ENCODE peak calls at places on chromosome 21, in ten cellular contexts. N is hypothalamus; A is activated T-helper 9 cell treated with anti-CD3 and anti-CD28 coated beads, Interleukin-2, amount 50 U/mL, for 16 hours; U is activated T-helper 1 cell treated with anti-CD3 and anti-CD28 coated beads, Interleukin-12 subunit alpha, Interleukin-12 subunit beta, Interleukin-2, Interleukin-4 antibody, amounts not matched to agents 30 ng/mL and 10 ng/mL and 1 ng/mL, durations not matched to agents 14 hours and 24 hours and 36 hours; G is NCI-H774; I is DMS153; Z is RPMI8226; Y is HFFc6; B is mesenteric fat pad; F is stimulated activated CD4-positive, alpha-beta T cell treated with anti-CD3 and anti-CD28 coated beads, Interleukin-1b, Interleukin-23, amount 100 ng/mL, for 4 hours. C is an unnamed sample.

GRCh38 chr21:26614251-26614650 is 41.2 kb upstream of the CYYR1 start:
- DNase-seq in N (no peak), A (no peak), U (no peak), G (no peak), I (no peak), Z (no peak), Y (no peak), B (no peak), F (no peak), C (no peak)

GRCh38 chr21:46116189-46116845 is 18.4 kb downstream of the COL6A2 start:
- DNase-seq in N (no peak), A (no peak), U (no peak), G (no peak), I (no peak), Z (no peak), Y (no peak), B (peak; percentile 87), F (no peak), C (no peak)

GRCh38 chr21:40575983-40576382 is 271.0 kb downstream of the DSCAM start:
- DNase-seq in N (no peak), A (no peak), U (no peak), G (no peak), I (no peak), Z (no peak), Y (peak; percentile 28), B (no peak), F (no peak), C (no peak)

GRCh38 chr21:44916965-44917364 is 3.7 kb downstream of the ITGB2 start:
- DNase-seq in N (no peak), A (no peak), U (no peak), G (no peak), I (no peak), Z (peak; percentile 59), Y (no peak), B (no peak), F (no peak), C (no peak)

GRCh38 chr21:35508389-35508888 is 459.3 kb upstream of the RUNX1 start:
- DNase-seq in N (peak; percentile 37), A (no peak), U (no peak), G (no peak), I (no peak), Z (peak; percentile 34), Y (peak; percentile 93), B (no peak), F (no peak), C (no peak)

GRCh38 chr21:37792046-37792445 is 124.2 kb downstream of the KCNJ6 start:
- DNase-seq in N (no peak), A (no peak), U (no peak), G (no peak), I (no peak), Z (no peak), Y (no peak), B (no peak), F (no peak), C (no peak)

GRCh38 chr21:44413566-44414290 is 41.6 kb upstream of the LRRC3 start:
- DNase-seq in N (no peak), A (no peak), U (no peak), G (no peak), I (no peak), Z (no peak), Y (no peak), B (peak; percentile 45), F (no peak), C (no peak)

GRCh38 chr21:42799516-42799915 is 79.8 kb downstream of the WDR4 start:
- DNase-seq in N (no peak), A (no peak), U (no peak), G (no peak), I (no peak), Z (no peak), Y (no peak), B (peak; percentile 26), F (no peak), C (no peak)

GRCh38 chr21:26041441-26042180 is 129.0 kb downstream of the APP start:
- DNase-seq in N (no peak), A (no peak), U (no peak), G (no peak), I (no peak), Z (no peak), Y (peak; percentile 6), B (no peak), F (no peak), C (peak; percentile 32)

GRCh38 chr21:30990514-30991304 is 47.6 kb downstream of the KRTAP19-8 start:
- DNase-seq in N (no peak), A (no peak), U (no peak), G (no peak), I (no peak), Z (no peak), Y (no peak), B (no peak), F (no peak), C (no peak)

GRCh38 chr21:38455403-38455802 is 42.9 kb downstream of the ERG start:
- DNase-seq in N (no peak), A (no peak), U (no peak), G (no peak), I (no peak), Z (no peak), Y (no peak), B (no peak), F (no peak), C (peak; percentile 57)

GRCh38 chr21:25908495-25908894 is 173.7 kb downstream of the GABPA start:
- DNase-seq in N (no peak), A (no peak), U (no peak), G (no peak), I (no peak), Z (no peak), Y (no peak), B (no peak), F (no peak), C (no peak)

C was measured in lung microvascular endothelial cell.